ENCODE peak calls at places on chromosome 21, in ten cellular contexts. J is GM13977; E is stimulated activated effector memory CD8-positive, alpha-beta T cell treated with anti-CD3 and anti-CD28 coated beads, Interleukin-12 subunit alpha, Interleukin-12 subunit beta, amount 100 ng/mL, for 72 hours; K is GM12891; A is transverse colon; U is stimulated activated CD8-positive, alpha-beta memory T cell treated with anti-CD3 and anti-CD28 coated beads, Interleukin-15, amount 100 ng/mL, for 4 hours; B is HFF-Myc; P is EL; T is NCI-H2081; Z is activated CD4-positive, alpha-beta T cell treated with anti-CD3 and anti-CD28 coated beads, Interleukin-2, amount 50 U/mL, for 24 hours. O is an unnamed sample.

GRCh38 chr21:41847066-41847804 is 31.9 kb downstream of the PRDM15 start:
- DNase-seq in J (no peak), E (no peak), K (no peak), A (no peak), U (no peak), B (peak), P (no peak), T (no peak), Z (no peak), O (no peak)

GRCh38 chr21:32392299-32392879 is 423 bp downstream of the URB1 start:
- DNase-seq in J (no peak), E (no peak), K (no peak), A (no peak), U (no peak), B (no peak), P (peak), T (no peak), Z (no peak), O (no peak)

GRCh38 chr21:32350211-32350980 is 42.4 kb downstream of the URB1 start:
- DNase-seq in J (no peak), E (no peak), K (no peak), A (no peak), U (no peak), B (no peak), P (no peak), T (no peak), Z (no peak), O (no peak)

GRCh38 chr21:15121655-15122120 is 56.9 kb upstream of the NRIP1 start:
- DNase-seq in J (no peak), E (no peak), K (no peak), A (no peak), U (no peak), B (no peak), P (no peak), T (no peak), Z (no peak), O (no peak)

GRCh38 chr21:42118901-42119300 is 47.8 kb downstream of the UMODL1 start:
- DNase-seq in J (no peak), E (no peak), K (no peak), A (peak), U (no peak), B (no peak), P (no peak), T (peak), Z (no peak), O (no peak)

GRCh38 chr21:46507562-46507961 is 48.9 kb downstream of the DIP2A start:
- DNase-seq in J (no peak), E (no peak), K (no peak), A (no peak), U (no peak), B (no peak), P (no peak), T (no peak), Z (no peak), O (no peak)

GRCh38 chr21:25934771-25935224 is 200.0 kb downstream of the GABPA start:
- DNase-seq in J (no peak), E (no peak), K (no peak), A (peak), U (no peak), B (peak), P (peak), T (peak), Z (no peak), O (no peak)

GRCh38 chr21:29335720-29336119 is 37.0 kb downstream of the BACH1 start:
- DNase-seq in J (no peak), E (no peak), K (no peak), A (no peak), U (no peak), B (no peak), P (peak), T (no peak), Z (no peak), O (no peak)

GRCh38 chr21:28473530-28474225 is 519.0 kb downstream of the LTN1 start:
- DNase-seq in J (no peak), E (no peak), K (no peak), A (no peak), U (no peak), B (no peak), P (peak), T (no peak), Z (no peak), O (no peak)

GRCh38 chr21:34191876-34192275 is 118.5 kb downstream of the MRPS6 start:
- DNase-seq in J (no peak), E (no peak), K (no peak), A (no peak), U (no peak), B (no peak), P (no peak), T (no peak), Z (no peak), O (no peak)

GRCh38 chr21:33112151-33112550 is 42.2 kb downstream of the OLIG1 start:
- DNase-seq in J (no peak), E (no peak), K (no peak), A (no peak), U (no peak), B (no peak), P (no peak), T (no peak), Z (no peak), O (no peak)

GRCh38 chr21:38337793-38338192 is 81.0 kb downstream of the KCNJ15 start:
- DNase-seq in J (no peak), E (no peak), K (no peak), A (no peak), U (no peak), B (no peak), P (no peak), T (no peak), Z (no peak), O (no peak)

GRCh38 chr21:46459356-46460112 is 843 bp downstream of the DIP2A start:
- DNase-seq in J (no peak), E (no peak), K (no peak), A (peak), U (no peak), B (no peak), P (peak), T (no peak), Z (no peak), O (no peak)

GRCh38 chr21:45078877-45079281 is 4.5 kb downstream of the ADARB1 start:
- DNase-seq in J (no peak), E (peak), K (no peak), A (peak), U (peak), B (no peak), P (peak), T (no peak), Z (peak), O (no peak)

GRCh38 chr21:27126140-27126539 is 159.3 kb upstream of the ADAMTS5 start:
- DNase-seq in J (no peak), E (no peak), K (no peak), A (no peak), U (no peak), B (no peak), P (no peak), T (no peak), Z (no peak), O (no peak)

GRCh38 chr21:42302292-42302650 is 12.9 kb downstream of the TFF3 start:
- DNase-seq in J (no peak), E (no peak), K (no peak), A (peak), U (no peak), B (no peak), P (no peak), T (peak), Z (no peak), O (peak)

GRCh38 chr21:33541105-33541711 is 709 bp downstream of the GART start:
- DNase-seq in J (peak), E (no peak), K (no peak), A (no peak), U (no peak), B (no peak), P (peak), T (no peak), Z (no peak), O (peak)

GRCh38 chr21:24428539-24429186 is 1178.6 kb downstream of the MRPL39 start:
- DNase-seq in J (no peak), E (no peak), K (no peak), A (no peak), U (no peak), B (no peak), P (no peak), T (peak), Z (peak), O (no peak)

GRCh38 chr21:35084869-35085268 is 35.8 kb upstream of the RUNX1 start:
- DNase-seq in J (no peak), E (no peak), K (no peak), A (no peak), U (no peak), B (peak), P (peak), T (no peak), Z (no peak), O (no peak)

GRCh38 chr21:15895142-15896106 is 165.6 kb downstream of the USP25 start:
- DNase-seq in J (no peak), E (no peak), K (no peak), A (no peak), U (no peak), B (no peak), P (peak), T (no peak), Z (no peak), O (no peak)

GRCh38 chr21:35256468-35256988 is 207.4 kb upstream of the RUNX1 start:
- DNase-seq in J (no peak), E (no peak), K (no peak), A (peak), U (no peak), B (peak), P (peak), T (peak), Z (no peak), O (peak)

GRCh38 chr21:44637018-44637850 is at the start of gene KRTAP10-10:
- DNase-seq in J (no peak), E (no peak), K (no peak), A (no peak), U (no peak), B (no peak), P (no peak), T (peak), Z (no peak), O (no peak)

GRCh38 chr21:40640427-40640826 is 206.5 kb downstream of the DSCAM start:
- DNase-seq in J (no peak), E (no peak), K (no peak), A (no peak), U (no peak), B (no peak), P (no peak), T (peak), Z (no peak), O (no peak)